ENCODE peak calls at places on chromosomes 11 and 22, in seven cellular contexts. M, G, Y, C, Z, L and K are unnamed samples.

GRCh38 chr22:37626144-37626543 is 13.3 kb upstream of the SH3BP1 start:
- DNase-seq in G (no peak), M (no peak), Z (no peak), Y (peak), C (no peak), L (no peak), K (no peak)

GRCh38 chr22:19919701-19920363 is 21.7 kb upstream of the COMT start:
- DNase-seq in C (no peak), L (no peak), Y (no peak), M (no peak), Z (no peak), G (no peak), K (no peak)

GRCh38 chr11:124075841-124076571 is 34.9 kb upstream of the OR10G7 start:
- DNase-seq in C (no peak), Z (no peak), G (no peak), Y (no peak), L (no peak), M (no peak), K (no peak)

GRCh38 chr22:44033689-44034088 is 9.6 kb downstream of the PARVB start:
- DNase-seq in M (no peak), Z (no peak), L (no peak), C (no peak), G (no peak), Y (no peak), K (no peak)

GRCh38 chr11:17722000-17722643 is 2.8 kb downstream of the MYOD1 start:
- DNase-seq in Y (no peak), G (no peak), C (no peak), L (no peak), M (no peak), Z (no peak), K (no peak)

GRCh38 chr11:124394408-124394807 is 4.4 kb downstream of the OR8B3 start:
- DNase-seq in G (no peak), Z (no peak), L (no peak), C (no peak), Y (no peak), M (no peak), K (no peak)

GRCh38 chr11:24311974-24312373 is 184.9 kb upstream of the LUZP2 start:
- DNase-seq in G (no peak), L (no peak), M (no peak), C (no peak), Z (no peak), Y (no peak), K (no peak)

GRCh38 chr22:39997939-39998726 is 3.4 kb downstream of the FAM83F start:
- DNase-seq in M (peak), Z (no peak), L (no peak), Y (no peak), G (no peak), C (no peak), K (peak)

GRCh38 chr11:128759597-128759996 is 65.7 kb downstream of the FLI1 start:
- DNase-seq in Z (no peak), L (no peak), G (no peak), M (no peak), C (no peak), Y (no peak), K (no peak)

GRCh38 chr11:7004482-7004881 is 15.7 kb downstream of the ZNF214 start:
- DNase-seq in M (no peak), G (no peak), Y (no peak), C (no peak), L (no peak), Z (no peak), K (no peak)

GRCh38 chr22:20857838-20858614 is 585 bp downstream of the PI4KA start:
- DNase-seq in M (peak), L (peak), G (peak), Z (peak), C (peak), Y (peak), K (peak)

GRCh38 chr22:39592104-39593060 is 21.8 kb downstream of the CACNA1I start:
- DNase-seq in C (no peak), L (no peak), Y (no peak), G (no peak), Z (no peak), M (peak), K (no peak)

GRCh38 chr11:114059278-114059983 is at the start of gene ZBTB16:
- DNase-seq in Y (peak), L (peak), Z (no peak), G (peak), C (no peak), M (no peak), K (peak)

GRCh38 chr22:49244466-49245420 is 582.9 kb downstream of the BRD1 start:
- DNase-seq in M (no peak), L (no peak), C (no peak), G (no peak), Z (no peak), Y (peak), K (no peak)

GRCh38 chr11:8907116-8907515 is 3.9 kb upstream of the AKIP1 start:
- DNase-seq in L (no peak), Y (no peak), C (no peak), M (no peak), Z (no peak), G (no peak), K (no peak)

GRCh38 chr11:84720706-84721402 is 906.3 kb downstream of the DLG2 start:
- DNase-seq in Y (no peak), C (no peak), L (peak), Z (no peak), M (no peak), G (no peak), K (no peak)

GRCh38 chr11:134500621-134501020 is 88.6 kb upstream of the B3GAT1 start:
- DNase-seq in M (no peak), G (no peak), Y (no peak), L (no peak), Z (no peak), C (no peak), K (no peak)

GRCh38 chr11:69108030-69108429 is 47.7 kb upstream of the SMIM38 start:
- DNase-seq in C (no peak), M (no peak), L (no peak), G (no peak), Y (no peak), Z (no peak), K (no peak)

GRCh38 chr11:45659818-45660160 is 5.6 kb downstream of the CHST1 start:
- DNase-seq in Y (no peak), L (no peak), G (no peak), C (no peak), M (no peak), Z (no peak), K (no peak)

GRCh38 chr11:64545605-64546004 is 45.4 kb upstream of the SLC22A12 start:
- DNase-seq in G (no peak), Z (no peak), L (no peak), M (peak), C (no peak), Y (no peak), K (no peak)

GRCh38 chr22:45296628-45297297 is 12.0 kb downstream of the UPK3A start:
- DNase-seq in L (peak), M (no peak), Z (no peak), Y (no peak), G (peak), C (no peak), K (no peak)

GRCh38 chr11:13040969-13041561 is 31.9 kb downstream of the RASSF10 start:
- DNase-seq in G (no peak), C (no peak), M (no peak), Y (no peak), Z (no peak), L (no peak), K (no peak)

GRCh38 chr11:35246725-35247124 is 107.8 kb downstream of the CD44 start:
- DNase-seq in Z (no peak), C (no peak), Y (no peak), G (no peak), M (no peak), L (no peak), K (no peak)

GRCh38 chr11:117226388-117227385 is 5.2 kb downstream of the PCSK7 start:
- DNase-seq in C (no peak), L (peak), M (peak), Z (no peak), G (peak), Y (no peak), K (peak)

GRCh38 chr11:120334332-120334731 is 1.9 kb upstream of the ARHGEF12 start:
- DNase-seq in L (no peak), Z (no peak), C (no peak), Y (no peak), G (no peak), M (no peak), K (no peak)

GRCh38 chr11:95565692-95566091 is 223.9 kb downstream of the FAM76B start:
- DNase-seq in Y (no peak), G (no peak), L (no peak), M (no peak), C (no peak), Z (no peak), K (no peak)

GRCh38 chr11:112321521-112322172 is 61.0 kb upstream of the PLET1 start:
- DNase-seq in M (peak), C (no peak), Z (no peak), L (no peak), Y (peak), G (no peak), K (no peak)

GRCh38 chr22:42180349-42180842 is 49.8 kb upstream of the CYP2D6 start:
- DNase-seq in L (peak), G (peak), Y (no peak), C (no peak), Z (no peak), M (no peak), K (no peak)

GRCh38 chr22:22352376-22352999 is 107.9 kb downstream of the VPREB1 start:
- DNase-seq in G (no peak), Y (no peak), L (no peak), Z (no peak), C (no peak), M (no peak), K (no peak)

GRCh38 chr11:5618807-5619206 is 6.0 kb upstream of the TRIM34 start:
- DNase-seq in L (no peak), Z (no peak), G (no peak), Y (no peak), M (no peak), C (no peak), K (no peak)

GRCh38 chr22:19466848-19467752 is 11.9 kb downstream of the UFD1 start:
- DNase-seq in L (no peak), Y (no peak), G (no peak), Z (no peak), C (no peak), M (no peak), K (no peak)

GRCh38 chr11:94934362-94934761 is 39.0 kb downstream of the CWC15 start:
- DNase-seq in Y (no peak), Z (no peak), M (no peak), G (no peak), L (no peak), C (no peak), K (no peak)

GRCh38 chr11:77590194-77590591 is 440 bp downstream of the AQP11 start:
- DNase-seq in Y (peak), G (peak), C (no peak), M (no peak), Z (no peak), L (no peak), K (no peak)

GRCh38 chr11:87198266-87198881 is 160.6 kb downstream of the TMEM135 start:
- DNase-seq in M (no peak), Y (no peak), C (no peak), Z (no peak), L (no peak), G (no peak), K (no peak)

GRCh38 chr11:18865951-18866350 is 73.3 kb downstream of the MRGPRX1 start:
- DNase-seq in M (no peak), L (no peak), Y (no peak), Z (no peak), C (no peak), G (no peak), K (no peak)

GRCh38 chr11:118888398-118888797 is 4.7 kb downstream of the CXCR5 start:
- DNase-seq in M (no peak), L (no peak), C (no peak), Z (no peak), G (no peak), Y (no peak), K (no peak)

GRCh38 chr11:35170503-35170902 is 31.5 kb downstream of the CD44 start:
- DNase-seq in L (no peak), C (no peak), M (no peak), Y (no peak), G (no peak), Z (no peak), K (no peak)

GRCh38 chr11:68948948-68949347 is 31.8 kb downstream of the MRGPRD start:
- DNase-seq in L (no peak), Y (no peak), Z (no peak), G (no peak), C (no peak), M (no peak), K (no peak)

GRCh38 chr11:131546218-131546895 is 175.9 kb downstream of the NTM start:
- DNase-seq in M (no peak), Y (no peak), L (no peak), G (no peak), C (no peak), Z (no peak), K (no peak)

GRCh38 chr11:69775163-69775755 is at the start of gene FGF4:
- DNase-seq in Y (no peak), L (no peak), M (no peak), G (no peak), C (no peak), Z (no peak), K (no peak)